ENCODE peak calls at places on chromosomes 1 and 21, in five cellular contexts. M is cardiac fibroblast; C is naive thymus-derived CD8-positive, alpha-beta T cell; R is dermis microvascular lymphatic vessel endothelial cell; J is GM13977. E is an unnamed sample.

GRCh38 chr1:6599141-6599975 is 3.3 kb downstream of the KLHL21 start:
- DNase-seq in C (no peak), J (no peak), R (no peak), M (no peak), E (no peak)

GRCh38 chr21:35619184-35619583 is 441.1 kb downstream of the SETD4 start:
- DNase-seq in C (no peak), J (no peak), M (peak), R (no peak), E (peak)

GRCh38 chr1:44849575-44850132 is 6.6 kb upstream of the PTCH2 start:
- DNase-seq in C (no peak), M (no peak), R (no peak), J (no peak), E (no peak)

GRCh38 chr21:35382696-35383095 is 333.6 kb upstream of the RUNX1 start:
- DNase-seq in C (no peak), M (no peak), R (no peak), J (no peak), E (no peak)

GRCh38 chr1:165355977-165356811 is at the start of gene LMX1A:
- DNase-seq in J (no peak), R (no peak), C (no peak), M (peak), E (peak)

GRCh38 chr1:196577386-196577785 is 30.9 kb downstream of the KCNT2 start:
- DNase-seq in J (no peak), R (no peak), C (no peak), M (no peak), E (no peak)

GRCh38 chr1:248820041-248820585 is 5.6 kb downstream of the SH3BP5L start:
- DNase-seq in J (no peak), M (no peak), R (no peak), C (no peak), E (no peak)

GRCh38 chr1:43536864-43537358 is 6.2 kb downstream of the PTPRF start:
- DNase-seq in R (no peak), J (no peak), C (no peak), M (no peak), E (no peak)

GRCh38 chr21:42734323-42734971 is 81.0 kb downstream of the PDE9A start:
- DNase-seq in R (no peak), J (no peak), C (no peak), M (no peak), E (no peak)

GRCh38 chr1:97464305-97464704 is 456.5 kb downstream of the DPYD start:
- DNase-seq in J (no peak), C (no peak), M (no peak), R (no peak), E (no peak)

GRCh38 chr1:173118404-173118803 is 67.7 kb upstream of the TNFSF18 start:
- DNase-seq in M (no peak), C (no peak), R (no peak), J (no peak), E (no peak)

GRCh38 chr1:115677570-115677969 is 35.8 kb downstream of the VANGL1 start:
- DNase-seq in J (peak), C (no peak), R (no peak), M (no peak), E (no peak)

E was measured in fibroblast of the aortic adventitia.